ENCODE peak calls at places on chromosomes 11 and 22, in nine cellular contexts. B is right atrium auricular region, N is PC-9, A is fibroblast of lung, S is A673, Z is WTC11, M is AG04449, F is GM23338, G is cardiac fibroblast. C is an unnamed sample.

GRCh38 chr11:57324154-57324885 is 432 bp downstream of the TNKS1BP1 start:
- DNase-seq in B (no peak), F (peak; percentile 79), G (peak; percentile 68), Z (peak; percentile 72), A (peak; percentile 52), S (peak; percentile 57), N (no peak), M (no peak), C (no peak)

GRCh38 chr11:22792497-22792896 is 37.1 kb downstream of the SVIP start:
- DNase-seq in Z (no peak), N (peak; percentile 49), G (peak; percentile 77), S (peak; percentile 52), A (peak; percentile 82), M (no peak), B (no peak), F (no peak), C (no peak)

GRCh38 chr11:28105869-28106268 is 2.1 kb downstream of the KIF18A start:
- DNase-seq in N (no peak), B (no peak), G (no peak), F (no peak), Z (no peak), M (no peak), A (no peak), S (no peak), C (no peak)

GRCh38 chr11:19275496-19275895 is 34.8 kb upstream of the E2F8 start:
- DNase-seq in Z (no peak), F (no peak), G (no peak), B (no peak), M (no peak), S (no peak), N (peak; percentile 79), A (no peak), C (no peak)

GRCh38 chr11:71255323-71255722 is 2.9 kb upstream of the SHANK2 start:
- DNase-seq in N (no peak), B (no peak), G (no peak), A (no peak), S (no peak), F (peak; percentile 51), M (no peak), Z (no peak), C (no peak)

GRCh38 chr11:111412293-111412692 is 33.2 kb upstream of the POU2AF1 start:
- DNase-seq in N (no peak), Z (no peak), B (no peak), A (no peak), M (no peak), S (no peak), F (no peak), G (no peak), C (no peak)

GRCh38 chr11:60858731-60859464 is 3.1 kb upstream of the PTGDR2 start:
- DNase-seq in F (no peak), G (no peak), A (no peak), S (no peak), Z (no peak), N (peak; percentile 23), B (no peak), M (no peak), C (no peak)

GRCh38 chr22:29044657-29045176 is 16.9 kb downstream of the C22orf31 start:
- DNase-seq in F (no peak), A (peak; percentile 90), M (no peak), B (no peak), Z (no peak), N (no peak), G (peak; percentile 63), S (no peak), C (no peak)

GRCh38 chr22:31952459-31952858 is 8.1 kb downstream of the YWHAH start:
- DNase-seq in F (no peak), S (no peak), N (peak; percentile 74), A (peak; percentile 94), B (no peak), Z (no peak), G (peak; percentile 85), M (peak; percentile 67), C (no peak)

GRCh38 chr22:31951201-31952093 is 7.1 kb downstream of the YWHAH start:
- DNase-seq in M (no peak), G (no peak), F (no peak), B (no peak), N (no peak), A (no peak), Z (no peak), S (no peak), C (no peak)

GRCh38 chr22:31953251-31953650 is 8.9 kb downstream of the YWHAH start:
- DNase-seq in M (no peak), N (no peak), Z (no peak), G (no peak), S (no peak), A (no peak), B (no peak), F (no peak), C (no peak)

GRCh38 chr22:31950226-31950625 is 5.9 kb downstream of the YWHAH start:
- DNase-seq in N (no peak), F (no peak), G (no peak), Z (no peak), A (no peak), S (no peak), M (no peak), B (no peak), C (no peak)

GRCh38 chr22:31952094-31952401 is 7.7 kb downstream of the YWHAH start:
- DNase-seq in F (no peak), Z (no peak), N (no peak), B (no peak), G (no peak), S (no peak), M (no peak), A (peak; percentile 21), C (no peak)
- TF ChIP-seq CTCF in F (peak; percentile 34), Z (no peak), N (no peak), B (no peak), G (no peak), S (peak; percentile 41), M (no peak), A (no peak), C (no peak)

GRCh38 chr11:129184581-129184980 is 7.5 kb downstream of the ARHGAP32 start:
- DNase-seq in F (no peak), S (no peak), G (no peak), M (no peak), Z (no peak), N (no peak), B (no peak), A (no peak), C (no peak)

GRCh38 chr11:129190087-129190486 is 2.0 kb downstream of the ARHGAP32 start:
- DNase-seq in A (no peak), F (no peak), Z (no peak), G (no peak), S (no peak), N (peak; percentile 79), M (no peak), B (no peak), C (no peak)

GRCh38 chr11:129192150-129192549 is at the start of gene ARHGAP32:
- DNase-seq in F (no peak), M (no peak), A (no peak), Z (no peak), G (no peak), N (peak; percentile 85), S (no peak), B (no peak), C (no peak)

GRCh38 chr11:129191649-129192048 is 476 bp downstream of the ARHGAP32 start:
- DNase-seq in B (no peak), S (no peak), A (no peak), M (no peak), F (no peak), G (no peak), N (peak; percentile 93), Z (no peak), C (no peak)

DNA sequence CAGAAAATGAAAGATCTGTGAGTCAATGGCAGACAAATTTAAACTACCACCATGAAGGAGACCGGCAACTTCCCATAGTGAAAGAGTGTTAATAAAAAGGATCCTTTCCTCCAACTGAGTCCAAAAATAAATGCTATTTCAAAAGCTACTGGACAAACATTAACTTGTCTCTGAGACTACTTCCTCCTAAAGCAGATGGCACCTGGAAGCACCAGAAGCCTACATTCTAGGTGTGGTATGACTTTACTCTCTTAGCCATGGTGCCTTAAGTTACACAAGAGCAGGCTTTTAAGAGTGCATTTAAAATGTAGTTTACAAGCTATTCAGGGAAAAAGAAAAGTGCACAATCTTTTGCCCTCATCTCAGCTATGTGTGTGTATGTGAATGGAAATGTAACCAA is 2.5 kb downstream of the ARHGAP32 start:
- DNase-seq in N (peak; percentile 51), Z (no peak), F (no peak), G (no peak), M (no peak), A (no peak), B (no peak), S (no peak), C (no peak)
- TF ChIP-seq CTCF in N (no peak), Z (no peak), F (no peak), G (no peak), M (no peak), A (no peak), B (no peak), S (no peak), C (no peak)

GRCh38 chr11:9758676-9759518 is 95.0 kb downstream of the SWAP70 start:
- DNase-seq in Z (no peak), N (no peak), A (peak; percentile 72), B (peak; percentile 88), G (peak; percentile 87), M (no peak), S (peak; percentile 74), F (peak; percentile 64), C (peak; percentile 65)
- TF ChIP-seq CTCF in Z (no peak), N (no peak), A (peak; percentile 10), B (peak; percentile 41), G (no peak), M (peak; percentile 68), S (peak; percentile 5), F (no peak), C (no peak)

GRCh38 chr11:128468106-128468505 is 119.3 kb downstream of the ETS1 start:
- DNase-seq in Z (no peak), G (no peak), N (no peak), M (no peak), B (no peak), F (no peak), S (no peak), A (no peak), C (no peak)

GRCh38 chr11:128469220-128469619 is 118.1 kb downstream of the ETS1 start:
- DNase-seq in S (no peak), A (no peak), G (no peak), B (no peak), M (no peak), N (no peak), Z (no peak), F (no peak), C (no peak)

GRCh38 chr11:128467041-128467440 is 120.3 kb downstream of the ETS1 start:
- DNase-seq in Z (no peak), S (no peak), A (no peak), F (no peak), M (no peak), B (no peak), N (no peak), G (no peak), C (no peak)

GRCh38 chr11:128465946-128466688 is 121.2 kb downstream of the ETS1 start:
- DNase-seq in S (no peak), G (no peak), M (no peak), A (no peak), Z (no peak), F (no peak), N (no peak), B (no peak), C (no peak)

DNA sequence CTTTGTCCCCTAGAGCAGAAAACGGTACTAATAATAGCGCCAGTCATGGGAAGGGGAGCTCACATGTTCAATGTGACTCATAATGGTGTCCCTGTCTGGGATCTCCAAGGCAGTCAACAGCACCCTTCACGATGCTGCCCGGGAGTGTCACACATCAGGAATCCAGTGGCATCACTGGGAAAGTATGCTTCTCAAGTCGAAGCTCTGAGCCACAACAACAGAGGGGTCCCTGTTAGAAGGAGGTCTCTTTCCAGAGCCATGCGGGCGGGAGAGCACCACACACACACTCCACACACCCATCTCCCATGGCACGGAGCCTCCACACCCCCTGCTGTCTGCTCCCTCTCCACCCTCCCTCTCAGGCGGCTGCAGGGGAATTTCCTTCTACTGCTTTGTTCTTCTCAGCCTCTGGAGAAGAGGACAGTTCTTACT is 119.7 kb downstream of the ETS1 start:
- DNase-seq in S (peak; percentile 24), M (peak; percentile 99), B (peak; percentile 86), G (peak; percentile 88), N (peak; percentile 87), Z (no peak), F (no peak), A (peak; percentile 100), C (no peak)
- TF ChIP-seq CTCF in S (no peak), M (peak; percentile 51), B (peak; percentile 13), G (peak; percentile 31), N (no peak), Z (no peak), F (no peak), A (peak; percentile 25), C (no peak)